ENCODE peak calls at places on chromosomes 6 and 20, in four cellular contexts. One of them, this sample, is unnamed.

GRCh38 chr6:42446370-42446769 is 5.4 kb downstream of the TRERF1 start:
- DNase-seq in stomach: no peak
- DNase-seq in non-pigmented ciliary epithelial cell: no peak
- DNase-seq in activated T-cell treated with anti-CD3 and anti-CD28 coated beads for 48 hours: no peak
- DNase-seq in this sample: no peak

GRCh38 chr6:30810813-30811329 is 66.5 kb upstream of the IER3 start:
- DNase-seq in stomach: peak; percentile 36
- DNase-seq in non-pigmented ciliary epithelial cell: no peak
- DNase-seq in activated T-cell treated with anti-CD3 and anti-CD28 coated beads for 48 hours: peak; percentile 83
- DNase-seq in this sample: peak; percentile 86

GRCh38 chr6:32113386-32114352 is 4.5 kb upstream of the TNXB start:
- DNase-seq in stomach: peak; percentile 50
- DNase-seq in non-pigmented ciliary epithelial cell: peak; percentile 24
- DNase-seq in activated T-cell treated with anti-CD3 and anti-CD28 coated beads for 48 hours: no peak
- DNase-seq in this sample: no peak

GRCh38 chr6:97186416-97186999 is 96.5 kb downstream of the MMS22L start:
- DNase-seq in stomach: peak; percentile 60
- DNase-seq in non-pigmented ciliary epithelial cell: no peak
- DNase-seq in activated T-cell treated with anti-CD3 and anti-CD28 coated beads for 48 hours: peak; percentile 45
- DNase-seq in this sample: peak; percentile 9

GRCh38 chr20:49045440-49046086 is 549 bp upstream of the CSE1L start:
- DNase-seq in stomach: peak; percentile 37
- DNase-seq in non-pigmented ciliary epithelial cell: no peak
- DNase-seq in activated T-cell treated with anti-CD3 and anti-CD28 coated beads for 48 hours: peak; percentile 19
- DNase-seq in this sample: no peak

GRCh38 chr6:98634569-98634968 is 199.8 kb upstream of the POU3F2 start:
- DNase-seq in stomach: no peak
- DNase-seq in non-pigmented ciliary epithelial cell: no peak
- DNase-seq in activated T-cell treated with anti-CD3 and anti-CD28 coated beads for 48 hours: no peak
- DNase-seq in this sample: no peak

GRCh38 chr6:105982761-105983600 is 103.2 kb upstream of the PRDM1 start:
- DNase-seq in stomach: no peak
- DNase-seq in non-pigmented ciliary epithelial cell: no peak
- DNase-seq in activated T-cell treated with anti-CD3 and anti-CD28 coated beads for 48 hours: no peak
- DNase-seq in this sample: no peak

GRCh38 chr20:14997791-14998190 is 660.4 kb upstream of the FLRT3 start:
- DNase-seq in stomach: no peak
- DNase-seq in non-pigmented ciliary epithelial cell: peak; percentile 45
- DNase-seq in activated T-cell treated with anti-CD3 and anti-CD28 coated beads for 48 hours: no peak
- DNase-seq in this sample: no peak

GRCh38 chr6:159494633-159495023 is 198.4 kb downstream of the SOD2 start:
- DNase-seq in stomach: no peak
- DNase-seq in non-pigmented ciliary epithelial cell: no peak
- DNase-seq in activated T-cell treated with anti-CD3 and anti-CD28 coated beads for 48 hours: no peak
- DNase-seq in this sample: no peak